ENCODE peak calls at places on chromosomes 3 and 15, in six cellular contexts. J, L, S, U, G and Y are unnamed samples.

GRCh38 chr15:69729167-69729748 is 276.6 kb downstream of the RPLP1 start:
- DNase-seq in S (peak), U (peak), G (peak), J (peak), L (peak), Y (peak)

GRCh38 chr3:41404601-41405000 is 205.3 kb downstream of the CTNNB1 start:
- DNase-seq in G (no peak), J (no peak), S (no peak), L (no peak), U (no peak), Y (no peak)

GRCh38 chr3:128698211-128699011 is 27.6 kb upstream of the RAB7A start:
- DNase-seq in S (peak), J (peak), U (no peak), G (peak), L (peak), Y (peak)

GRCh38 chr15:70762469-70763119 is 764 bp downstream of the UACA start:
- DNase-seq in L (peak), G (peak), U (no peak), J (peak), S (peak), Y (peak)

GRCh38 chr3:64687781-64688515 is at the start of gene ADAMTS9:
- DNase-seq in J (peak), U (no peak), G (peak), L (peak), S (peak), Y (peak)

GRCh38 chr3:13574798-13575451 is 26.0 kb downstream of the FBLN2 start:
- DNase-seq in J (no peak), G (no peak), L (no peak), U (no peak), S (peak), Y (no peak)

GRCh38 chr15:84747423-84748273 is 744 bp upstream of the ZNF592 start:
- DNase-seq in G (peak), U (peak), L (peak), S (peak), J (peak), Y (peak)

GRCh38 chr15:55530861-55531313 is 22.9 kb upstream of the DNAAF4 start:
- DNase-seq in U (no peak), J (no peak), S (peak), G (peak), L (peak), Y (no peak)

GRCh38 chr15:58203537-58203936 is 65.4 kb downstream of the AQP9 start:
- DNase-seq in U (no peak), L (peak), S (peak), J (no peak), G (peak), Y (no peak)

GRCh38 chr3:140505256-140505655 is 172.6 kb upstream of the TRIM42 start:
- DNase-seq in G (peak), L (no peak), S (no peak), U (no peak), J (no peak), Y (no peak)

GRCh38 chr15:37586976-37587375 is 347.5 kb upstream of the TMCO5A start:
- DNase-seq in J (no peak), L (peak), S (no peak), G (peak), U (no peak), Y (no peak)

GRCh38 chr3:77091809-77092208 is 51.9 kb downstream of the ROBO2 start:
- DNase-seq in S (no peak), G (no peak), L (no peak), J (no peak), U (no peak), Y (no peak)

GRCh38 chr3:9897408-9898372 is 5.0 kb upstream of the IL17RE start:
- DNase-seq in S (peak), J (no peak), U (no peak), G (peak), L (no peak), Y (no peak)

GRCh38 chr3:128483657-128484403 is 9.2 kb downstream of the GATA2 start:
- DNase-seq in J (peak), L (no peak), G (no peak), S (no peak), U (no peak), Y (no peak)

GRCh38 chr3:140540262-140540661 is 137.6 kb upstream of the TRIM42 start:
- DNase-seq in U (no peak), L (no peak), J (no peak), S (no peak), G (no peak), Y (no peak)

GRCh38 chr15:62897634-62898033 is 144.9 kb upstream of the TPM1 start:
- DNase-seq in U (no peak), L (no peak), G (no peak), S (no peak), J (no peak), Y (no peak)

GRCh38 chr3:24447836-24448235 is 46.8 kb downstream of the THRB start:
- DNase-seq in G (no peak), S (no peak), L (no peak), J (no peak), U (no peak), Y (no peak)

GRCh38 chr3:37726445-37727000 is 135.2 kb upstream of the CTDSPL start:
- DNase-seq in S (peak), J (no peak), U (no peak), L (no peak), G (no peak), Y (no peak)

GRCh38 chr3:108767258-108767657 is 10.0 kb upstream of the RETNLB start:
- DNase-seq in U (no peak), S (no peak), J (no peak), G (no peak), L (no peak), Y (no peak)

GRCh38 chr3:87900061-87900460 is 158.7 kb downstream of the CGGBP1 start:
- DNase-seq in L (no peak), J (no peak), G (no peak), S (no peak), U (no peak), Y (no peak)

GRCh38 chr3:116264546-116265174 is 180.6 kb downstream of the LSAMP start:
- DNase-seq in G (peak), J (no peak), U (no peak), S (no peak), L (no peak), Y (no peak)

GRCh38 chr15:89017370-89018066 is 70.7 kb upstream of the ABHD2 start:
- DNase-seq in L (peak), S (peak), J (peak), G (peak), U (peak), Y (peak)

GRCh38 chr3:62727576-62727975 is 147.6 kb downstream of the CADPS start:
- DNase-seq in L (no peak), S (peak), G (peak), U (no peak), J (no peak), Y (no peak)

GRCh38 chr15:41913251-41913650 is 19.4 kb upstream of the SPTBN5 start:
- DNase-seq in S (no peak), G (no peak), U (no peak), L (no peak), J (no peak), Y (no peak)

GRCh38 chr3:111197485-111197884 is 125.9 kb downstream of the NECTIN3 start:
- DNase-seq in G (no peak), S (no peak), J (no peak), L (no peak), U (no peak), Y (no peak)